ENCODE peak calls at places on chromosomes 4 and X, in five cellular contexts. V, C, A, X and O are unnamed samples.

GRCh38 chr4:81648576-81649272 is 177.0 kb upstream of the RASGEF1B start:
- DNase-seq in V (no peak), C (no peak), A (peak; percentile 88), X (no peak), O (no peak)

GRCh38 chr4:66927937-66928336 is 617.4 kb downstream of the CENPC start:
- DNase-seq in V (no peak), C (no peak), A (no peak), X (peak; percentile 76), O (no peak)

GRCh38 chrX:121641560-121641959 is 594.1 kb downstream of the GLUD2 start:
- DNase-seq in V (no peak), C (no peak), A (no peak), X (no peak), O (no peak)

GRCh38 chrX:110758781-110759180 is 36.8 kb downstream of the CHRDL1 start:
- DNase-seq in V (no peak), C (no peak), A (no peak), X (no peak), O (no peak)

GRCh38 chrX:41258281-41258680 is 75.7 kb upstream of the DDX3X start:
- DNase-seq in V (no peak), C (no peak), A (no peak), X (no peak), O (no peak)

GRCh38 chr4:156330436-156331031 is 376.9 kb upstream of the CTSO start:
- DNase-seq in V (no peak), C (no peak), A (no peak), X (no peak), O (no peak)

GRCh38 chrX:40153335-40154221 is 55.8 kb upstream of the BCOR start:
- DNase-seq in V (no peak), C (peak; percentile 71), A (peak; percentile 79), X (peak; percentile 70), O (no peak)

GRCh38 chr4:81351653-81352455 is 119.9 kb downstream of the RASGEF1B start:
- DNase-seq in V (peak; percentile 16), C (peak; percentile 52), A (peak; percentile 82), X (peak; percentile 82), O (peak; percentile 80)

GRCh38 chr4:138655970-138656369 is 359.6 kb upstream of the NOCT start:
- DNase-seq in V (no peak), C (no peak), A (no peak), X (no peak), O (no peak)

GRCh38 chr4:76611611-76612010 is 176.6 kb downstream of the SHROOM3 start:
- DNase-seq in V (no peak), C (peak; percentile 43), A (no peak), X (no peak), O (no peak)

GRCh38 chr4:141761926-141762325 is 125.5 kb downstream of the IL15 start:
- DNase-seq in V (no peak), C (no peak), A (no peak), X (no peak), O (no peak)

GRCh38 chr4:178080312-178080711 is 638.1 kb upstream of the AGA start:
- DNase-seq in V (no peak), C (no peak), A (no peak), X (no peak), O (no peak)

GRCh38 chrX:131841496-131842410 is 181.3 kb upstream of the STK26 start:
- DNase-seq in V (no peak), C (no peak), A (peak; percentile 52), X (peak; percentile 72), O (no peak)

GRCh38 chrX:79325263-79325958 is 41.7 kb downstream of the ITM2A start:
- DNase-seq in V (no peak), C (no peak), A (no peak), X (peak; percentile 14), O (no peak)

GRCh38 chrX:85031505-85031904 is 27.8 kb downstream of the APOOL start:
- DNase-seq in V (no peak), C (no peak), A (no peak), X (no peak), O (no peak)

GRCh38 chr4:166941629-166942028 is 292.7 kb downstream of the SPOCK3 start:
- DNase-seq in V (no peak), C (no peak), A (no peak), X (no peak), O (no peak)

GRCh38 chrX:19869195-19869594 is 18.2 kb downstream of the SH3KBP1 start:
- DNase-seq in V (no peak), C (no peak), A (peak; percentile 48), X (no peak), O (no peak)

GRCh38 chr4:87213425-87213824 is 7.0 kb downstream of the KLHL8 start:
- DNase-seq in V (no peak), C (no peak), A (no peak), X (no peak), O (no peak)

GRCh38 chrX:19541196-19541595 is 25.9 kb upstream of the MAP3K15 start:
- DNase-seq in V (no peak), C (no peak), A (no peak), X (no peak), O (no peak)

GRCh38 chr4:79259242-79259641 is 66.6 kb downstream of the NAA11 start:
- DNase-seq in V (no peak), C (no peak), A (no peak), X (no peak), O (no peak)

GRCh38 chr4:7460591-7460990 is 25.9 kb upstream of the PSAPL1 start:
- DNase-seq in V (no peak), C (peak; percentile 88), A (no peak), X (no peak), O (no peak)

GRCh38 chr4:41709844-41710481 is 38.6 kb downstream of the PHOX2B start:
- DNase-seq in V (no peak), C (no peak), A (no peak), X (no peak), O (no peak)

GRCh38 chr4:40909363-40909876 is 159.7 kb downstream of the NSUN7 start:
- DNase-seq in V (no peak), C (no peak), A (no peak), X (no peak), O (no peak)

GRCh38 chrX:119010491-119010890 is 36.1 kb downstream of the LONRF3 start:
- DNase-seq in V (no peak), C (no peak), A (no peak), X (no peak), O (no peak)

GRCh38 chr4:155582971-155583437 is 83.6 kb upstream of the GUCY1A1 start:
- DNase-seq in V (no peak), C (no peak), A (no peak), X (no peak), O (no peak)

GRCh38 chr4:168920438-168921081 is 89.5 kb downstream of the CBR4 start:
- DNase-seq in V (no peak), C (no peak), A (no peak), X (no peak), O (no peak)

GRCh38 chr4:133869486-133869885 is 332.1 kb downstream of the PABPC4L start:
- DNase-seq in V (no peak), C (no peak), A (no peak), X (no peak), O (no peak)

GRCh38 chr4:52059372-52059771 is 8.3 kb downstream of the SPATA18 start:
- DNase-seq in V (no peak), C (no peak), A (no peak), X (no peak), O (no peak)

GRCh38 chr4:183402771-183403170 is 41.7 kb upstream of the CDKN2AIP start:
- DNase-seq in V (no peak), C (no peak), A (no peak), X (no peak), O (no peak)

GRCh38 chr4:7273741-7274297 is 81.5 kb downstream of the SORCS2 start:
- DNase-seq in V (no peak), C (no peak), A (no peak), X (no peak), O (no peak)

GRCh38 chr4:31923634-31924033 is 1203.5 kb downstream of the PCDH7 start:
- DNase-seq in V (no peak), C (no peak), A (no peak), X (no peak), O (no peak)

DNA sequence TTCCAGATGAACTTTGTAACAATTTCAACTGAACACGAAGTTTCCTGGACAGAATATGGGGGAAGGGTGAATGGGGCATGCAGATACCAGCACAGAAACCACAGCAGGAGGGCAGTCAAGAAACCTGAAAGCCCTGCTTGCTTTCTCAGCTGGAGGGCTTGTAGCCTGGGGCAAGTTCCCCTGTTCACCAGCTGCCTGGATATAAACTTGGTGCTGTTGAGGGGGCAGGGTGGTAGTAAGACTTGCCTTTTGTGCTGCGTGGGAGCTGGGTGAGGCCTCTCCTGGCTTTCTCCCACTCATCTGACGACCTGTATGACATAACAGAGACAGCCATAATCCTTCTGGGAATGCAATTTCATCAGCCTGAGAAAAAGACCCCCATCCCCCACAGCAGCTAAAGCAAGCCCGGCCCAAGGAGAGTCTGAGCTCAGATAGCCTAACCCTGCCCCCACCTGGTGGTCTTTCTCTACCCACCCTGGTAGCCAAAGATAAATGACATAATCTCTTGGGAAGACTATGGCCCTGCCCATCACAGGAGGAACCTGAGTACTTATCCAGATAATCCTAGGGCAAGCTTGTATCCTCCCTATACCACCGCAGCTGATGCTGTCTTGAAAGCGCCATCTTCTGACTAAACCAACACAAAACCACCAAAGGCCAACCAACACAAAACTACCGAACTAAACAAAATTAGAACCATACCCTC is 234.3 kb downstream of the LAS1L start:
- DNase-seq in V (no peak), C (no peak), A (peak; percentile 0), X (peak; percentile 63), O (no peak)
- H3K27ac ChIP-seq in V (no peak overlapping the region), C (no peak overlapping the region), A (no peak overlapping the region), X (no peak overlapping the region), O (no peak overlapping the region)

DNA sequence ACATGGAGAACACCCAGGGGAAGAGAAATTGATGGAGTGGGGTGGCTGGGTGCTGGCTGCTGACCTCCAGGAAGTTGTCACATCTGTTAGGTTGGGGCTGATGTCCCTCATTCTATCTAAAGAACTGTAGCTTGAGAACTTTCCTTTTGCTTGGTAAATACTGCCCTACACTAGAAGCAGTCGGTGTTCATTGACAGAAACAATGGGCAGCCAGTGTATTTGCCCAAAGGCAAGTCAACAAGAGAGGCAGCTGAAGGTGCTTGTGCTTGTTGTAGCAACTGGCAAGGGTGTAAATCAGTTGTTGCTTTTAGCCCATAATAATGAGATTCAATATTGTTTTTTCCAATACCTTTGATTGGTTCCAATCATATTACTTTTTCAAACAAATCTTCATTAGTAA is 956 bp downstream of the TMEM154 start:
- DNase-seq in V (no peak), C (no peak), A (peak; percentile 36), X (peak; percentile 18), O (no peak)
- H3K4me1 ChIP-seq in V (no peaks in the 10 kb centered on the region), C (no peaks in the 10 kb centered on the region), A (peaks cover 85% of the 10 kb centered on the region), X (peaks cover 24% of the 10 kb centered on the region), O (peaks cover 13% of the 10 kb centered on the region)

GRCh38 chrX:13650318-13650717 is 2.6 kb upstream of the TCEANC start:
- DNase-seq in V (no peak), C (no peak), A (no peak), X (no peak), O (no peak)

GRCh38 chrX:13651150-13651549 is 1.8 kb upstream of the TCEANC start:
- DNase-seq in V (no peak), C (no peak), A (no peak), X (no peak), O (no peak)

GRCh38 chrX:13653022-13653693 is at the start of gene TCEANC:
- DNase-seq in V (peak; percentile 92), C (peak; percentile 98), A (peak; percentile 94), X (peak; percentile 92), O (peak; percentile 98)

GRCh38 chrX:13649823-13650222 is 3.1 kb upstream of the TCEANC start:
- DNase-seq in V (no peak), C (no peak), A (no peak), X (no peak), O (no peak)

GRCh38 chrX:13652256-13653021 is 502 bp upstream of the TCEANC start:
- DNase-seq in V (no peak), C (no peak), A (no peak), X (no peak), O (no peak)
- H3K27ac ChIP-seq in V (peak overlapping the region; percentile 95), C (peak overlapping the region; percentile 38), A (peak overlapping the region; percentile 84), X (no peak overlapping the region), O (peak overlapping the region; percentile 83)

GRCh38 chr4:1676605-1677525 is 7.2 kb downstream of the FAM53A start:
- DNase-seq in V (no peak), C (no peak), A (no peak), X (no peak), O (no peak)
- H3K4me1 ChIP-seq in V (no peaks in the 10 kb centered on the region), C (no peaks in the 10 kb centered on the region), A (no peaks in the 10 kb centered on the region), X (no peaks in the 10 kb centered on the region), O (no peaks in the 10 kb centered on the region)